ENCODE peak calls at places on chromosome 13, in seven cellular contexts. P is cardiac fibroblast, G is IMR-90, Q is AG10803, K is AG04450, Z is foreskin fibroblast, H is left ventricle myocardium inferior. N is an unnamed sample.
A peak's percentile ranks its signal among the peaks of the same experiment; 100 is the strongest.

GRCh38 chr13:112376050-112376681 is at the start of gene SPACA7:
- DNase-seq in P (no peak), G (no peak), Q (no peak), K (no peak), Z (no peak), H (no peak), N (no peak)

GRCh38 chr13:112911883-112912282 is 57.1 kb upstream of the MCF2L start:
- DNase-seq in P (no peak), G (no peak), Q (no peak), K (no peak), Z (no peak), H (no peak), N (no peak)

GRCh38 chr13:75946746-75947397 is 310.7 kb downstream of the LMO7 start:
- DNase-seq in P (no peak), G (no peak), Q (no peak), K (no peak), Z (no peak), H (no peak), N (no peak)

GRCh38 chr13:73876323-73876722 is 257.9 kb downstream of the KLF12 start:
- DNase-seq in P (peak; percentile 38), G (no peak), Q (peak; percentile 30), K (no peak), Z (no peak), H (no peak), N (no peak)

GRCh38 chr13:113178070-113178895 is 19.8 kb downstream of the PROZ start:
- DNase-seq in P (peak; percentile 81), G (peak; percentile 99), Q (peak; percentile 91), K (peak; percentile 97), Z (peak; percentile 90), H (no peak), N (peak; percentile 91)

GRCh38 chr13:40082644-40083043 is 427.2 kb downstream of the COG6 start:
- DNase-seq in P (peak; percentile 96), G (no peak), Q (no peak), K (no peak), Z (no peak), H (no peak), N (peak; percentile 67)

GRCh38 chr13:74047925-74048324 is 86.3 kb downstream of the KLF12 start:
- DNase-seq in P (no peak), G (no peak), Q (peak; percentile 15), K (no peak), Z (no peak), H (no peak), N (no peak)

GRCh38 chr13:58721273-58721672 is 1089.7 kb downstream of the PCDH17 start:
- DNase-seq in P (no peak), G (no peak), Q (no peak), K (no peak), Z (no peak), H (no peak), N (no peak)

DNA sequence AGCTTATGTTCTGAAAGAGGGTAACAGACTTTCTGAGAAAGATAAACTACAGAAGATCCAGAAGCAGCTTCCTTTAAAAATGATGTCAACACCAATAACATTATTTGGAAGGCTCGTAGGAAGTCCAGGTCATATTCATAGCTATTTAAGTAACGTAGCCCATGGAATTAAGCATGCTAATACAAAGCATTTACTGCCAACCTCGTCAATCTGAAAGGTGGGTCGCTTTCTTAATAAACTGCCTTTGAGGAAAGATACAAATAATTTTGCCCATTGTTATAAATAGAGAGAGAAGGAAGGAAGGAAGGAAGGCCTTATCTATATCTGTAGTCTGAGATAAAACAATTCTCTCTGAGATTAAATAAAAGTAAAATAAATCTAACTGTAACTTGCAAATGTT is 80.3 kb downstream of the STARD13 start:
- DNase-seq in P (no peak), G (no peak), Q (no peak), K (no peak), Z (no peak), H (no peak), N (no peak)
- H3K4me3 ChIP-seq in P (peak overlapping the region; percentile 35), G (no peak overlapping the region), Q (no peak overlapping the region), K (peak overlapping the region; percentile 17), Z (peak overlapping the region; percentile 37), H (peak overlapping the region; percentile 60), N (peak overlapping the region; percentile 42)

GRCh38 chr13:32535140-32535539 is 3.5 kb downstream of the N4BP2L2 start:
- DNase-seq in P (no peak), G (peak; percentile 7), Q (no peak), K (no peak), Z (no peak), H (no peak), N (no peak)

GRCh38 chr13:32538234-32538620 is 368 bp downstream of the N4BP2L2 start:
- DNase-seq in P (peak; percentile 51), G (peak; percentile 62), Q (peak; percentile 41), K (no peak), Z (peak; percentile 15), H (peak; percentile 18), N (no peak)

GRCh38 chr13:32537580-32538233 is 888 bp downstream of the N4BP2L2 start:
- DNase-seq in P (no peak), G (no peak), Q (peak; percentile 24), K (no peak), Z (no peak), H (peak; percentile 33), N (peak; percentile 8)

GRCh38 chr13:32535748-32536147 is 2.8 kb downstream of the N4BP2L2 start:
- DNase-seq in P (no peak), G (no peak), Q (no peak), K (no peak), Z (no peak), H (no peak), N (no peak)

GRCh38 chr13:32538621-32539246 is at the start of gene N4BP2L2:
- DNase-seq in P (peak; percentile 98), G (peak; percentile 99), Q (peak; percentile 98), K (peak; percentile 93), Z (peak; percentile 97), H (peak; percentile 90), N (peak; percentile 98)
- TF ChIP-seq CTCF in P (peak; percentile 24), G (peak; percentile 50), Q (peak; percentile 53), K (peak; percentile 47), Z (peak; percentile 28), H (peak; percentile 53), N (peak; percentile 31)

GRCh38 chr13:78599911-78600310 is 3.4 kb downstream of the POU4F1 start:
- DNase-seq in P (no peak), G (no peak), Q (no peak), K (no peak), Z (no peak), H (no peak), N (no peak)

GRCh38 chr13:78601886-78602560 is 1.3 kb downstream of the POU4F1 start:
- DNase-seq in P (no peak), G (no peak), Q (no peak), K (no peak), Z (no peak), H (no peak), N (no peak)

GRCh38 chr13:78602561-78603239 is 652 bp downstream of the POU4F1 start:
- DNase-seq in P (no peak), G (no peak), Q (no peak), K (no peak), Z (no peak), H (no peak), N (no peak)

GRCh38 chr13:78600317-78600899 is 2.9 kb downstream of the POU4F1 start:
- DNase-seq in P (no peak), G (no peak), Q (no peak), K (no peak), Z (no peak), H (no peak), N (no peak)

DNA sequence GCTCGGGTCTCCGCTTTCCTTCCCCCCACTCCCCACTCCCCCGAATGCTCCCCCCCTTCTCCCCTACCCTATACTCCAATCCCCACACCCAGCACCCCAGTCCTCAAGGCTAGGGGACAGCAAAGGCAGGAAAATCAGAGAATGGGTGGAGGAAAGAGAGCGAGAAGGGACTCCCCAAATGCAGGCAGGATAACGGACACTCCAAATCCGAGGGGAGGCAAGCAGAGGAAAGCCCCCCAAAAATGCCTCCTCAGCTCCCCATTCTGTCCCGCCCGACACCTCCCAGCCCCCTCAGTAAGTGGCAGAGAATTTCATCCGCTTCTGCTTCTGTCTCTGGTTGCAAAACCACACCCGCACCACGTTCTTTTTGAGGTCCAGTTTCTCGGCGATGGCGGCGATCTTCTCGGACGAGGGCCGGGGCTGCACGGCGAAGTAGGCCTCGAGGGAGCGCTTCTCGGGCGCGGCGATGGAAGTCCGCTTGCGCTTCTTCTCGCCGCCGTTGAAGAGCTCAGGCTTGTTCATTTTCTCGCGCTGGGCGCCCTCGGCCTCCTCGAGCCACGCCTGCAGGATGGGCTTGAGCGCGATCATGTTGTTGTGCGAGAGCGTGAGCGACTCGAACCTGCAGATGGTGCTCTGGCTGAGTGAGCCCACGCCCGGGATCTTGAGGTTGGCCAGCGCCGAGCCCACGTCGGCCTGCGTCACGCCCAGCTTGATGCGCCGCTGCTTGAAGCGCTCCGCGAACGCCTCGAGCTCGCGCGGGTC is 2.0 kb downstream of the POU4F1 start:
- DNase-seq in P (peak; percentile 27), G (peak; percentile 7), Q (no peak), K (no peak), Z (peak; percentile 21), H (no peak), N (no peak)
- H3K4me3 ChIP-seq in P (no peak overlapping the region), G (no peak overlapping the region), Q (no peak overlapping the region), K (no peak overlapping the region), Z (no peak overlapping the region), H (peak overlapping the region; percentile 53), N (no peak overlapping the region)

GRCh38 chr13:20945952-20946383 is 43.4 kb upstream of the XPO4 start:
- DNase-seq in P (peak; percentile 18), G (no peak), Q (no peak), K (no peak), Z (no peak), H (peak; percentile 18), N (no peak)
- TF ChIP-seq CTCF in P (no peak), G (no peak), Q (no peak), K (no peak), Z (no peak), H (no peak), N (no peak)

GRCh38 chr13:110328509-110328908 is 21.4 kb downstream of the COL4A2 start:
- DNase-seq in P (no peak), G (no peak), Q (no peak), K (no peak), Z (no peak), H (no peak), N (no peak)
- H3K4me3 ChIP-seq in P (no peak overlapping the region), G (no peak overlapping the region), Q (no peak overlapping the region), K (no peak overlapping the region), Z (no peak overlapping the region), H (no peak overlapping the region), N (no peak overlapping the region)

N was measured in astrocyte of the spinal cord.